ENCODE peak calls at places on chromosomes 7 and 10, in nine cellular contexts. S, Z, T, D, V, N, K, O and P are unnamed samples.

GRCh38 chr7:70630647-70631457 is 501.1 kb upstream of the GALNT17 start:
- DNase-seq in V (no peak), K (no peak), Z (peak; percentile 53), D (no peak), T (no peak), S (peak; percentile 79), N (no peak), O (no peak), P (no peak)

GRCh38 chr10:112246-112645 is 23.0 kb upstream of the ZMYND11 start:
- DNase-seq in Z (peak; percentile 5), O (no peak), N (peak; percentile 28), K (no peak), D (peak; percentile 13), V (no peak), S (no peak), T (no peak), P (no peak)

GRCh38 chr7:98831641-98832221 is 38.1 kb downstream of the TMEM130 start:
- DNase-seq in N (peak; percentile 71), T (peak; percentile 12), O (peak; percentile 51), D (no peak), K (peak; percentile 58), S (no peak), V (no peak), Z (peak; percentile 67), P (peak; percentile 46)

GRCh38 chr7:40211291-40212003 is 76.6 kb downstream of the SUGCT start:
- DNase-seq in V (no peak), K (no peak), Z (no peak), S (no peak), N (no peak), T (no peak), D (peak; percentile 53), O (no peak), P (no peak)

GRCh38 chr7:90821961-90822620 is 226.0 kb downstream of the CDK14 start:
- DNase-seq in O (no peak), S (no peak), T (no peak), V (no peak), N (no peak), Z (no peak), D (no peak), K (no peak), P (no peak)

GRCh38 chr7:101378808-101379207 is 16.1 kb downstream of the COL26A1 start:
- DNase-seq in V (no peak), T (no peak), O (no peak), K (no peak), D (peak; percentile 55), S (no peak), Z (peak; percentile 31), N (peak; percentile 55), P (no peak)

GRCh38 chr7:3879337-3880054 is 578.4 kb downstream of the SDK1 start:
- DNase-seq in Z (no peak), T (no peak), N (no peak), S (peak; percentile 50), O (no peak), K (no peak), V (no peak), D (no peak), P (no peak)

GRCh38 chr10:12720217-12720981 is 281.1 kb downstream of the CCDC3 start:
- DNase-seq in K (peak; percentile 67), Z (peak; percentile 77), O (peak; percentile 53), D (peak; percentile 89), N (peak; percentile 94), V (no peak), S (peak; percentile 90), T (no peak), P (no peak)

GRCh38 chr10:128035557-128035973 is 90.7 kb downstream of the MKI67 start:
- DNase-seq in T (peak; percentile 47), D (peak; percentile 16), O (peak; percentile 76), S (peak; percentile 66), K (peak; percentile 77), Z (no peak), N (peak; percentile 11), V (no peak), P (peak; percentile 71)

GRCh38 chr7:12360948-12361347 is 42.7 kb downstream of the VWDE start:
- DNase-seq in V (no peak), T (no peak), D (no peak), N (no peak), S (no peak), O (no peak), Z (no peak), K (no peak), P (no peak)

GRCh38 chr10:79128241-79128922 is 59.6 kb downstream of the ZMIZ1 start:
- DNase-seq in T (no peak), K (no peak), D (no peak), S (no peak), Z (no peak), O (no peak), N (no peak), V (no peak), P (no peak)

GRCh38 chr10:103472005-103472404 is 7.0 kb downstream of the CALHM3 start:
- DNase-seq in N (no peak), Z (no peak), D (no peak), K (no peak), T (no peak), O (no peak), V (no peak), S (no peak), P (no peak)

GRCh38 chr7:64314493-64315020 is 796 bp downstream of the ZNF736 start:
- DNase-seq in V (no peak), K (no peak), Z (no peak), O (no peak), T (no peak), D (no peak), N (no peak), S (no peak), P (no peak)

GRCh38 chr7:11212816-11213215 is 239.1 kb downstream of the PHF14 start:
- DNase-seq in V (no peak), K (no peak), O (no peak), S (no peak), D (peak; percentile 16), N (no peak), T (no peak), Z (peak; percentile 36), P (no peak)

GRCh38 chr10:49744091-49744685 is 17.9 kb downstream of the OGDHL start:
- DNase-seq in O (no peak), K (no peak), D (no peak), Z (no peak), V (no peak), S (no peak), T (no peak), N (no peak), P (no peak)

GRCh38 chr10:98886686-98887085 is 349.0 kb downstream of the HPSE2 start:
- DNase-seq in V (no peak), D (no peak), S (no peak), T (no peak), Z (peak; percentile 73), O (no peak), N (peak; percentile 6), K (no peak), P (no peak)